ENCODE peak calls at places on chromosomes 2 and 18, in four cellular contexts. One of them, this sample, is unnamed.

GRCh38 chr2:239290618-239291504 is 110.0 kb downstream of the HDAC4 start:
- DNase-seq in NCI-H226: peak
- DNase-seq in stimulated activated naive CD8-positive, alpha-beta T cell treated with anti-CD3 and anti-CD28 coated beads, Interleukin-15, Interleukin-2, amounts not matched to agents 100 U/mL and 50 U/mL, for 24 hours: no peak
- DNase-seq in omental fat pad: no peak
- DNase-seq in this sample: no peak

GRCh38 chr18:56804395-56804794 is 153.2 kb downstream of the WDR7 start:
- DNase-seq in NCI-H226: no peak
- DNase-seq in stimulated activated naive CD8-positive, alpha-beta T cell treated with anti-CD3 and anti-CD28 coated beads, Interleukin-15, Interleukin-2, amounts not matched to agents 100 U/mL and 50 U/mL, for 24 hours: no peak
- DNase-seq in omental fat pad: no peak
- DNase-seq in this sample: no peak

GRCh38 chr2:216371756-216372702 is at the start of gene MARCHF4:
- DNase-seq in NCI-H226: peak
- DNase-seq in stimulated activated naive CD8-positive, alpha-beta T cell treated with anti-CD3 and anti-CD28 coated beads, Interleukin-15, Interleukin-2, amounts not matched to agents 100 U/mL and 50 U/mL, for 24 hours: peak
- DNase-seq in omental fat pad: peak
- DNase-seq in this sample: peak

GRCh38 chr2:147989809-147990403 is 30.6 kb downstream of the ORC4 start:
- DNase-seq in NCI-H226: peak
- DNase-seq in stimulated activated naive CD8-positive, alpha-beta T cell treated with anti-CD3 and anti-CD28 coated beads, Interleukin-15, Interleukin-2, amounts not matched to agents 100 U/mL and 50 U/mL, for 24 hours: no peak
- DNase-seq in omental fat pad: no peak
- DNase-seq in this sample: no peak

GRCh38 chr2:216094701-216095100 is 13.0 kb downstream of the TMEM169 start:
- DNase-seq in NCI-H226: no peak
- DNase-seq in stimulated activated naive CD8-positive, alpha-beta T cell treated with anti-CD3 and anti-CD28 coated beads, Interleukin-15, Interleukin-2, amounts not matched to agents 100 U/mL and 50 U/mL, for 24 hours: no peak
- DNase-seq in omental fat pad: no peak
- DNase-seq in this sample: no peak

GRCh38 chr2:40300391-40300790 is 151.5 kb downstream of the SLC8A1 start:
- DNase-seq in NCI-H226: no peak
- DNase-seq in stimulated activated naive CD8-positive, alpha-beta T cell treated with anti-CD3 and anti-CD28 coated beads, Interleukin-15, Interleukin-2, amounts not matched to agents 100 U/mL and 50 U/mL, for 24 hours: no peak
- DNase-seq in omental fat pad: no peak
- DNase-seq in this sample: no peak

GRCh38 chr2:210593166-210593565 is 36.8 kb downstream of the CPS1 start:
- DNase-seq in NCI-H226: no peak
- DNase-seq in stimulated activated naive CD8-positive, alpha-beta T cell treated with anti-CD3 and anti-CD28 coated beads, Interleukin-15, Interleukin-2, amounts not matched to agents 100 U/mL and 50 U/mL, for 24 hours: no peak
- DNase-seq in omental fat pad: no peak
- DNase-seq in this sample: no peak

GRCh38 chr2:120798569-120799215 is 63.0 kb downstream of the GLI2 start:
- DNase-seq in NCI-H226: no peak
- DNase-seq in stimulated activated naive CD8-positive, alpha-beta T cell treated with anti-CD3 and anti-CD28 coated beads, Interleukin-15, Interleukin-2, amounts not matched to agents 100 U/mL and 50 U/mL, for 24 hours: no peak
- DNase-seq in omental fat pad: no peak
- DNase-seq in this sample: no peak

GRCh38 chr2:127596311-127597045 is 49.5 kb upstream of the GPR17 start:
- DNase-seq in NCI-H226: no peak
- DNase-seq in stimulated activated naive CD8-positive, alpha-beta T cell treated with anti-CD3 and anti-CD28 coated beads, Interleukin-15, Interleukin-2, amounts not matched to agents 100 U/mL and 50 U/mL, for 24 hours: no peak
- DNase-seq in omental fat pad: no peak
- DNase-seq in this sample: no peak

GRCh38 chr2:210681481-210681880 is 125.1 kb downstream of the CPS1 start:
- DNase-seq in NCI-H226: no peak
- DNase-seq in stimulated activated naive CD8-positive, alpha-beta T cell treated with anti-CD3 and anti-CD28 coated beads, Interleukin-15, Interleukin-2, amounts not matched to agents 100 U/mL and 50 U/mL, for 24 hours: no peak
- DNase-seq in omental fat pad: no peak
- DNase-seq in this sample: no peak

GRCh38 chr18:63342206-63342605 is 22.6 kb upstream of the BCL2 start:
- DNase-seq in NCI-H226: no peak
- DNase-seq in stimulated activated naive CD8-positive, alpha-beta T cell treated with anti-CD3 and anti-CD28 coated beads, Interleukin-15, Interleukin-2, amounts not matched to agents 100 U/mL and 50 U/mL, for 24 hours: peak
- DNase-seq in omental fat pad: no peak
- DNase-seq in this sample: no peak

GRCh38 chr2:2669316-2669715 is 338.2 kb upstream of the MYT1L start:
- DNase-seq in NCI-H226: no peak
- DNase-seq in stimulated activated naive CD8-positive, alpha-beta T cell treated with anti-CD3 and anti-CD28 coated beads, Interleukin-15, Interleukin-2, amounts not matched to agents 100 U/mL and 50 U/mL, for 24 hours: no peak
- DNase-seq in omental fat pad: no peak
- DNase-seq in this sample: no peak

GRCh38 chr2:61978522-61978921 is 73.0 kb downstream of the COMMD1 start:
- DNase-seq in NCI-H226: no peak
- DNase-seq in stimulated activated naive CD8-positive, alpha-beta T cell treated with anti-CD3 and anti-CD28 coated beads, Interleukin-15, Interleukin-2, amounts not matched to agents 100 U/mL and 50 U/mL, for 24 hours: no peak
- DNase-seq in omental fat pad: no peak
- DNase-seq in this sample: no peak

GRCh38 chr2:66434679-66435548 is at the start of gene MEIS1:
- DNase-seq in NCI-H226: peak
- DNase-seq in stimulated activated naive CD8-positive, alpha-beta T cell treated with anti-CD3 and anti-CD28 coated beads, Interleukin-15, Interleukin-2, amounts not matched to agents 100 U/mL and 50 U/mL, for 24 hours: peak
- DNase-seq in omental fat pad: peak
- DNase-seq in this sample: no peak

GRCh38 chr18:37402735-37403099 is 162.9 kb downstream of the CELF4 start:
- DNase-seq in NCI-H226: no peak
- DNase-seq in stimulated activated naive CD8-positive, alpha-beta T cell treated with anti-CD3 and anti-CD28 coated beads, Interleukin-15, Interleukin-2, amounts not matched to agents 100 U/mL and 50 U/mL, for 24 hours: no peak
- DNase-seq in omental fat pad: no peak
- DNase-seq in this sample: no peak

GRCh38 chr18:9097349-9097748 is 5.2 kb upstream of the NDUFV2 start:
- DNase-seq in NCI-H226: no peak
- DNase-seq in stimulated activated naive CD8-positive, alpha-beta T cell treated with anti-CD3 and anti-CD28 coated beads, Interleukin-15, Interleukin-2, amounts not matched to agents 100 U/mL and 50 U/mL, for 24 hours: no peak
- DNase-seq in omental fat pad: no peak
- DNase-seq in this sample: no peak

GRCh38 chr18:36326771-36327170 is 29.3 kb downstream of the FHOD3 start:
- DNase-seq in NCI-H226: no peak
- DNase-seq in stimulated activated naive CD8-positive, alpha-beta T cell treated with anti-CD3 and anti-CD28 coated beads, Interleukin-15, Interleukin-2, amounts not matched to agents 100 U/mL and 50 U/mL, for 24 hours: no peak
- DNase-seq in omental fat pad: no peak
- DNase-seq in this sample: no peak

GRCh38 chr2:225766431-225766830 is 366.9 kb downstream of the NYAP2 start:
- DNase-seq in NCI-H226: no peak
- DNase-seq in stimulated activated naive CD8-positive, alpha-beta T cell treated with anti-CD3 and anti-CD28 coated beads, Interleukin-15, Interleukin-2, amounts not matched to agents 100 U/mL and 50 U/mL, for 24 hours: no peak
- DNase-seq in omental fat pad: no peak
- DNase-seq in this sample: no peak

GRCh38 chr2:10486601-10487079 is 38.5 kb upstream of the ODC1 start:
- DNase-seq in NCI-H226: no peak
- DNase-seq in stimulated activated naive CD8-positive, alpha-beta T cell treated with anti-CD3 and anti-CD28 coated beads, Interleukin-15, Interleukin-2, amounts not matched to agents 100 U/mL and 50 U/mL, for 24 hours: no peak
- DNase-seq in omental fat pad: no peak
- DNase-seq in this sample: no peak

GRCh38 chr2:50956886-50957285 is 75.0 kb downstream of the NRXN1 start:
- DNase-seq in NCI-H226: no peak
- DNase-seq in stimulated activated naive CD8-positive, alpha-beta T cell treated with anti-CD3 and anti-CD28 coated beads, Interleukin-15, Interleukin-2, amounts not matched to agents 100 U/mL and 50 U/mL, for 24 hours: no peak
- DNase-seq in omental fat pad: no peak
- DNase-seq in this sample: no peak

GRCh38 chr2:165406053-165406628 is 63.4 kb upstream of the CSRNP3 start:
- DNase-seq in NCI-H226: no peak
- DNase-seq in stimulated activated naive CD8-positive, alpha-beta T cell treated with anti-CD3 and anti-CD28 coated beads, Interleukin-15, Interleukin-2, amounts not matched to agents 100 U/mL and 50 U/mL, for 24 hours: no peak
- DNase-seq in omental fat pad: no peak
- DNase-seq in this sample: no peak

GRCh38 chr18:51361130-51361860 is 163.8 kb upstream of the MEX3C start:
- DNase-seq in NCI-H226: no peak
- DNase-seq in stimulated activated naive CD8-positive, alpha-beta T cell treated with anti-CD3 and anti-CD28 coated beads, Interleukin-15, Interleukin-2, amounts not matched to agents 100 U/mL and 50 U/mL, for 24 hours: no peak
- DNase-seq in omental fat pad: no peak
- DNase-seq in this sample: no peak

GRCh38 chr2:239196474-239197021 is 204.3 kb downstream of the HDAC4 start:
- DNase-seq in NCI-H226: no peak
- DNase-seq in stimulated activated naive CD8-positive, alpha-beta T cell treated with anti-CD3 and anti-CD28 coated beads, Interleukin-15, Interleukin-2, amounts not matched to agents 100 U/mL and 50 U/mL, for 24 hours: no peak
- DNase-seq in omental fat pad: no peak
- DNase-seq in this sample: no peak

GRCh38 chr2:234678721-234679120 is 181.8 kb upstream of the ARL4C start:
- DNase-seq in NCI-H226: no peak
- DNase-seq in stimulated activated naive CD8-positive, alpha-beta T cell treated with anti-CD3 and anti-CD28 coated beads, Interleukin-15, Interleukin-2, amounts not matched to agents 100 U/mL and 50 U/mL, for 24 hours: no peak
- DNase-seq in omental fat pad: no peak
- DNase-seq in this sample: no peak

GRCh38 chr2:127143851-127144782 is 37.2 kb upstream of the BIN1 start:
- DNase-seq in NCI-H226: no peak
- DNase-seq in stimulated activated naive CD8-positive, alpha-beta T cell treated with anti-CD3 and anti-CD28 coated beads, Interleukin-15, Interleukin-2, amounts not matched to agents 100 U/mL and 50 U/mL, for 24 hours: no peak
- DNase-seq in omental fat pad: no peak
- DNase-seq in this sample: no peak

GRCh38 chr18:58049000-58049688 is 5.1 kb downstream of the NEDD4L start:
- DNase-seq in NCI-H226: no peak
- DNase-seq in stimulated activated naive CD8-positive, alpha-beta T cell treated with anti-CD3 and anti-CD28 coated beads, Interleukin-15, Interleukin-2, amounts not matched to agents 100 U/mL and 50 U/mL, for 24 hours: no peak
- DNase-seq in omental fat pad: no peak
- DNase-seq in this sample: no peak

This sample was measured in DND-41.